ENCODE peak calls at places on chromosomes 6 and 20, in eight cellular contexts. K is CD4-positive, CD25-positive, alpha-beta regulatory T cell; L is psoas muscle; G is heart right ventricle; C is CD4-positive, alpha-beta memory T cell; S is NT2/D1; V is fibroblast of lung; M is left lung. B is an unnamed sample. For H3K27me3 and H3K4me1, the result is how much of the 10 kb centered on the place peaks cover.

GRCh38 chr20:9059931-9060330 is 9.0 kb upstream of the PLCB4 start:
- DNase-seq in K (no peak), L (no peak), G (no peak), C (no peak), S (no peak), V (peak), M (no peak), B (peak)

GRCh38 chr6:45657243-45657642 is 279.5 kb upstream of the SUPT3H start:
- DNase-seq in K (no peak), L (no peak), G (no peak), C (no peak), S (no peak), V (peak), M (no peak), B (peak)

GRCh38 chr6:76881414-76881813 is 581.9 kb downstream of the HTR1B start:
- DNase-seq in K (no peak), L (no peak), G (no peak), C (no peak), S (no peak), V (no peak), M (no peak), B (peak)

GRCh38 chr6:17385660-17386059 is 7.7 kb upstream of the CAP2 start:
- DNase-seq in K (no peak), L (no peak), G (no peak), C (no peak), S (no peak), V (peak), M (no peak), B (peak)

GRCh38 chr6:131736010-131736409 is 25.2 kb upstream of the CTAGE9 start:
- DNase-seq in K (no peak), L (no peak), G (no peak), C (no peak), S (no peak), V (no peak), M (no peak), B (no peak)

GRCh38 chr6:24990227-24990843 is 54.6 kb upstream of the RIPOR2 start:
- DNase-seq in K (no peak), L (no peak), G (no peak), C (no peak), S (no peak), V (peak), M (no peak), B (no peak)

GRCh38 chr6:137223370-137224131 is 4.4 kb upstream of the IFNGR1 start:
- DNase-seq in K (no peak), L (no peak), G (no peak), C (no peak), S (no peak), V (peak), M (no peak), B (peak)

GRCh38 chr6:162448294-162448693 is 279.3 kb downstream of the PRKN start:
- DNase-seq in K (no peak), L (no peak), G (no peak), C (no peak), S (no peak), V (no peak), M (no peak), B (no peak)

GRCh38 chr6:159679091-159680077 is 13.7 kb downstream of the SOD2 start:
- DNase-seq in K (no peak), L (no peak), G (no peak), C (no peak), S (no peak), V (peak), M (no peak), B (no peak)

GRCh38 chr20:20713244-20713765 is 861 bp upstream of the RALGAPA2 start:
- DNase-seq in K (no peak), L (peak), G (peak), C (no peak), S (no peak), V (no peak), M (no peak), B (peak)

GRCh38 chr6:119978274-119978889 is 628.8 kb upstream of the MAN1A1 start:
- DNase-seq in K (no peak), L (no peak), G (no peak), C (no peak), S (no peak), V (peak), M (no peak), B (peak)

GRCh38 chr6:164417537-164417936 is 891.9 kb downstream of the C6orf118 start:
- DNase-seq in K (no peak), L (no peak), G (no peak), C (no peak), S (no peak), V (no peak), M (no peak), B (no peak)

GRCh38 chr6:14542670-14543366 is 425.2 kb downstream of the CD83 start:
- DNase-seq in K (no peak), L (no peak), G (no peak), C (no peak), S (no peak), V (peak), M (no peak), B (peak)

GRCh38 chr6:12961761-12962160 is 245.2 kb downstream of the PHACTR1 start:
- DNase-seq in K (no peak), L (no peak), G (no peak), C (no peak), S (no peak), V (no peak), M (no peak), B (no peak)

GRCh38 chr6:156395276-156395675 is 381.9 kb upstream of the ARID1B start:
- DNase-seq in K (peak), L (no peak), G (no peak), C (peak), S (no peak), V (no peak), M (no peak), B (no peak)

GRCh38 chr6:28212510-28213212 is 12.4 kb upstream of the ZSCAN9 start:
- DNase-seq in K (no peak), L (no peak), G (no peak), C (no peak), S (peak), V (peak), M (peak), B (peak)

GRCh38 chr20:11457476-11457875 is 460.2 kb upstream of the BTBD3 start:
- DNase-seq in K (no peak), L (no peak), G (no peak), C (no peak), S (no peak), V (peak), M (no peak), B (no peak)

GRCh38 chr6:11491998-11492397 is 45.6 kb upstream of the TMEM170B start:
- DNase-seq in K (no peak), L (no peak), G (no peak), C (no peak), S (no peak), V (no peak), M (no peak), B (no peak)

GRCh38 chr20:37411408-37412306 is 65.7 kb downstream of the SRC start:
- DNase-seq in K (no peak), L (no peak), G (no peak), C (no peak), S (no peak), V (peak), M (no peak), B (no peak)

GRCh38 chr6:167858842-167859520 is 32.3 kb downstream of the AFDN start:
- DNase-seq in K (no peak), L (no peak), G (no peak), C (no peak), S (no peak), V (peak), M (no peak), B (no peak)

GRCh38 chr6:138692978-138693909 is 80.3 kb upstream of the CCDC28A start:
- DNase-seq in K (peak), L (peak), G (peak), C (peak), S (peak), V (peak), M (peak), B (peak)

GRCh38 chr20:47265984-47266383 is 90.5 kb downstream of the ZMYND8 start:
- DNase-seq in K (no peak), L (no peak), G (no peak), C (no peak), S (no peak), V (no peak), M (no peak), B (no peak)

GRCh38 chr20:37841991-37842390 is 60.9 kb upstream of the VSTM2L start:
- DNase-seq in K (no peak), L (no peak), G (no peak), C (no peak), S (peak), V (no peak), M (no peak), B (no peak)

GRCh38 chr6:118495639-118496296 is 52.3 kb upstream of the PLN start:
- DNase-seq in K (no peak), L (no peak), G (no peak), C (no peak), S (no peak), V (peak), M (no peak), B (peak)

GRCh38 chr6:101226677-101227135 is 166.8 kb upstream of the GRIK2 start:
- DNase-seq in K (no peak), L (no peak), G (no peak), C (no peak), S (peak), V (peak), M (no peak), B (peak)

GRCh38 chr6:75204222-75204958 is 1.5 kb downstream of the COL12A1 start:
- DNase-seq in K (no peak), L (peak), G (peak), C (peak), S (no peak), V (peak), M (peak), B (peak)
- H3K27me3 ChIP-seq in K (under half), L (under half), G (half or more), C (under half), S (half or more), V (under half), M (half or more), B (under half)

GRCh38 chr6:40763001-40763400 is 175.8 kb upstream of the LRFN2 start:
- DNase-seq in K (no peak), L (no peak), G (peak), C (no peak), S (no peak), V (no peak), M (no peak), B (no peak)
- H3K4me1 ChIP-seq in K (under half), L (under half), G (under half), C (under half), S (under half), V (under half), M (under half), B (under half)

GRCh38 chr6:33909737-33910136 is 105.9 kb upstream of the MLN start:
- DNase-seq in K (no peak), L (no peak), G (no peak), C (no peak), S (no peak), V (no peak), M (no peak), B (no peak)
- H3K27me3 ChIP-seq in K (under half), L (under half), G (under half), C (under half), S (under half), V (under half), M (under half), B (under half)

GRCh38 chr6:16238057-16238657 is at the start of gene GMPR:
- DNase-seq in K (peak), L (peak), G (peak), C (peak), S (no peak), V (peak), M (peak), B (no peak)

GRCh38 chr6:16239798-16240123 is 1.4 kb downstream of the GMPR start:
- DNase-seq in K (no peak), L (no peak), G (no peak), C (no peak), S (no peak), V (peak), M (peak), B (no peak)

GRCh38 chr6:16237242-16237641 is 1.1 kb upstream of the GMPR start:
- DNase-seq in K (no peak), L (no peak), G (no peak), C (no peak), S (no peak), V (no peak), M (no peak), B (no peak)

GRCh38 chr6:16239090-16239797 is 857 bp downstream of the GMPR start:
- DNase-seq in K (no peak), L (peak), G (peak), C (peak), S (no peak), V (peak), M (no peak), B (no peak)

DNA sequence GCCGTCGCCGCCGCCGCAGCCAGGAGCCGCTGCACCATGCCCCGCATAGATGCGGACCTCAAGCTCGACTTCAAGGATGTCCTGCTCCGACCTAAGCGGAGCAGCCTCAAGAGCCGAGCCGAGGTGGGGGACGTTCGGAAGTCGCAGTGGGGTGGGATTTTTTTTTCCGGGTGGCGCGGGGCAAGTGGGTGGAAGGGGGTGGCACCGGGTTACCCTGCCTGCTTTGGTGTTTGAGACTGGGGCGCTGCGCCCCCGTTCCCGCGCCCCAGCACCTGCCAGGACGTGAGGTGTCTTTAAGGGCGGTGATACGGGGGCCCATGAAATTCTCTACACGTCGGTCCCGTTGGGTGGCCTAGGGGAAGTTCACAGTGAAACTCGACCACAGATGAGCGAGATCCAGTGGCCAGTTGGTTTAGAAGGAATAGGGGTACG is 287 bp downstream of the GMPR start:
- DNase-seq in K (no peak), L (no peak), G (no peak), C (peak), S (no peak), V (no peak), M (no peak), B (no peak)
- H3K4me1 ChIP-seq in K (under half), L (half or more), G (under half), C (under half), S (under half), V (under half), M (under half), B (under half)